ENCODE peak calls at places on chromosome 4, in five cellular contexts. R, O, C, K and J are unnamed samples.
A peak's percentile ranks its signal among the peaks of the same experiment; 100 is the strongest.

GRCh38 chr4:159455675-159456235 is 352.9 kb downstream of the RAPGEF2 start:
- DNase-seq in R (peak; percentile 68), O (no peak), C (peak; percentile 15), K (no peak), J (peak; percentile 29)

GRCh38 chr4:93693141-93693540 is 135.4 kb upstream of the ATOH1 start:
- DNase-seq in R (no peak), O (no peak), C (no peak), K (no peak), J (no peak)

GRCh38 chr4:84063618-84064017 is 435.5 kb downstream of the NKX6-1 start:
- DNase-seq in R (no peak), O (no peak), C (no peak), K (no peak), J (no peak)

GRCh38 chr4:25509656-25510055 is 132.6 kb downstream of the ANAPC4 start:
- DNase-seq in R (peak; percentile 3), O (no peak), C (no peak), K (no peak), J (no peak)

GRCh38 chr4:7155611-7156071 is 36.7 kb upstream of the SORCS2 start:
- DNase-seq in R (peak; percentile 29), O (no peak), C (no peak), K (no peak), J (no peak)

GRCh38 chr4:143555676-143556075 is 42.2 kb downstream of the SMARCA5 start:
- DNase-seq in R (no peak), O (no peak), C (no peak), K (no peak), J (no peak)

GRCh38 chr4:114093221-114093715 is 113.8 kb upstream of the ARSJ start:
- DNase-seq in R (no peak), O (no peak), C (no peak), K (no peak), J (no peak)

GRCh38 chr4:4521069-4521468 is 20.8 kb downstream of the STX18 start:
- DNase-seq in R (no peak), O (no peak), C (no peak), K (no peak), J (no peak)

GRCh38 chr4:134544303-134544761 is 342.7 kb upstream of the PABPC4L start:
- DNase-seq in R (peak; percentile 78), O (no peak), C (no peak), K (no peak), J (no peak)

GRCh38 chr4:172232966-172233365 is 419.8 kb downstream of the GALNTL6 start:
- DNase-seq in R (no peak), O (no peak), C (no peak), K (no peak), J (no peak)

GRCh38 chr4:41455215-41455614 is 82.7 kb upstream of the LIMCH1 start:
- DNase-seq in R (no peak), O (no peak), C (no peak), K (no peak), J (no peak)

GRCh38 chr4:10716163-10716562 is 31.6 kb upstream of the CLNK start:
- DNase-seq in R (peak; percentile 22), O (no peak), C (no peak), K (no peak), J (no peak)

GRCh38 chr4:47519239-47519883 is 34.3 kb downstream of the ATP10D start:
- DNase-seq in R (no peak), O (no peak), C (peak; percentile 60), K (no peak), J (peak; percentile 53)

GRCh38 chr4:169957785-169958184 is 68.4 kb downstream of the MFAP3L start:
- DNase-seq in R (no peak), O (no peak), C (no peak), K (no peak), J (no peak)

GRCh38 chr4:78653655-78654054 is 102.1 kb downstream of the ANXA3 start:
- DNase-seq in R (peak; percentile 36), O (no peak), C (no peak), K (no peak), J (no peak)

GRCh38 chr4:6892190-6892908 is 17.3 kb upstream of the TBC1D14 start:
- DNase-seq in R (peak; percentile 57), O (peak; percentile 58), C (no peak), K (peak; percentile 78), J (peak; percentile 37)

GRCh38 chr4:27921236-27921635 is 1060.6 kb downstream of the STIM2 start:
- DNase-seq in R (peak; percentile 64), O (no peak), C (no peak), K (no peak), J (no peak)

GRCh38 chr4:130747842-130748241 is 1651.9 kb downstream of the C4orf33 start:
- DNase-seq in R (peak; percentile 58), O (no peak), C (no peak), K (no peak), J (peak; percentile 4)

GRCh38 chr4:40886931-40887330 is 137.2 kb downstream of the NSUN7 start:
- DNase-seq in R (no peak), O (no peak), C (no peak), K (no peak), J (no peak)

GRCh38 chr4:56658410-56659003 is 22.6 kb downstream of the HOPX start:
- DNase-seq in R (peak; percentile 29), O (no peak), C (no peak), K (no peak), J (no peak)

GRCh38 chr4:165716472-165716871 is 156.6 kb upstream of the TLL1 start:
- DNase-seq in R (no peak), O (no peak), C (no peak), K (no peak), J (no peak)

GRCh38 chr4:175705407-175705806 is 106.7 kb downstream of the GPM6A start:
- DNase-seq in R (peak; percentile 35), O (no peak), C (no peak), K (no peak), J (no peak)

GRCh38 chr4:133594246-133595207 is 445.4 kb downstream of the PCDH10 start:
- DNase-seq in R (peak; percentile 64), O (no peak), C (no peak), K (no peak), J (no peak)

GRCh38 chr4:41427306-41427882 is 110.6 kb upstream of the LIMCH1 start:
- DNase-seq in R (no peak), O (no peak), C (no peak), K (no peak), J (no peak)

GRCh38 chr4:150501019-150501727 is 80.8 kb upstream of the MAB21L2 start:
- DNase-seq in R (peak; percentile 80), O (no peak), C (no peak), K (no peak), J (no peak)

GRCh38 chr4:93780080-93780479 is 48.5 kb upstream of the ATOH1 start:
- DNase-seq in R (no peak), O (no peak), C (no peak), K (no peak), J (no peak)

GRCh38 chr4:16687845-16688244 is 210.6 kb downstream of the LDB2 start:
- DNase-seq in R (peak; percentile 26), O (no peak), C (no peak), K (no peak), J (no peak)

GRCh38 chr4:89382439-89382838 is 74.8 kb upstream of the GPRIN3 start:
- DNase-seq in R (no peak), O (no peak), C (no peak), K (no peak), J (no peak)

GRCh38 chr4:168475745-168476144 is 4.5 kb downstream of the DDX60L start:
- DNase-seq in R (peak; percentile 62), O (no peak), C (no peak), K (no peak), J (no peak)

GRCh38 chr4:137387924-137388323 is 144.4 kb downstream of the PCDH18 start:
- DNase-seq in R (peak; percentile 52), O (no peak), C (no peak), K (no peak), J (no peak)

GRCh38 chr4:27861802-27862201 is 1001.2 kb downstream of the STIM2 start:
- DNase-seq in R (peak; percentile 56), O (no peak), C (no peak), K (no peak), J (peak; percentile 3)

GRCh38 chr4:40046311-40046980 is 10.2 kb upstream of the N4BP2 start:
- DNase-seq in R (peak; percentile 3), O (no peak), C (no peak), K (no peak), J (no peak)

GRCh38 chr4:67468801-67469200 is 76.5 kb downstream of the CENPC start:
- DNase-seq in R (no peak), O (no peak), C (no peak), K (no peak), J (no peak)